ENCODE peak calls at places on chromosomes 12 and 14, in six cellular contexts. X is lower leg skin, S is Peyer's patch, C is GM23338, T is IMR-90, M is AG09309. P is an unnamed sample.

GRCh38 chr12:38282886-38283285 is 33.7 kb upstream of the ALG10B start:
- DNase-seq in C (no peak), X (no peak), S (no peak), M (no peak), T (no peak), P (no peak)

GRCh38 chr12:32662665-32663064 is 16.4 kb upstream of the DNM1L start:
- DNase-seq in T (no peak), S (no peak), C (no peak), M (no peak), X (no peak), P (no peak)

GRCh38 chr12:116861331-116861730 is 19.9 kb downstream of the HRK start:
- DNase-seq in X (no peak), S (no peak), M (peak; percentile 39), C (no peak), T (peak; percentile 90), P (no peak)

GRCh38 chr14:35533357-35534129 is 421 bp upstream of the INSM2 start:
- DNase-seq in X (no peak), C (peak; percentile 92), T (peak; percentile 34), M (no peak), S (peak; percentile 74), P (no peak)

GRCh38 chr14:23186913-23187654 is 3.6 kb upstream of the SLC7A8 start:
- DNase-seq in S (no peak), X (no peak), C (peak; percentile 70), T (peak; percentile 76), M (no peak), P (no peak)

GRCh38 chr12:19191089-19191488 is 61.6 kb downstream of the PLEKHA5 start:
- DNase-seq in X (no peak), S (no peak), M (no peak), T (no peak), C (no peak), P (no peak)

GRCh38 chr14:78335531-78335930 is 165.4 kb downstream of the NRXN3 start:
- DNase-seq in S (no peak), X (no peak), T (no peak), C (no peak), M (no peak), P (no peak)

GRCh38 chr14:80491131-80491530 is 279.8 kb upstream of the DIO2 start:
- DNase-seq in T (peak; percentile 65), C (peak; percentile 47), S (no peak), X (no peak), M (peak; percentile 54), P (no peak)

GRCh38 chr12:81639196-81639595 is 120.0 kb downstream of the PPFIA2 start:
- DNase-seq in X (no peak), M (no peak), C (no peak), T (no peak), S (no peak), P (no peak)

GRCh38 chr12:105425263-105426174 is 95.0 kb downstream of the C12orf75 start:
- DNase-seq in X (no peak), M (no peak), T (no peak), S (no peak), C (no peak), P (no peak)

GRCh38 chr12:105431537-105431936 is 101.0 kb downstream of the C12orf75 start:
- DNase-seq in S (no peak), C (no peak), X (no peak), T (no peak), M (no peak), P (no peak)

GRCh38 chr12:105428793-105429192 is 98.3 kb downstream of the C12orf75 start:
- DNase-seq in S (no peak), X (no peak), C (no peak), T (no peak), M (no peak), P (no peak)

GRCh38 chr12:105426766-105427165 is 96.3 kb downstream of the C12orf75 start:
- DNase-seq in X (no peak), T (no peak), S (no peak), M (no peak), C (no peak), P (no peak)

GRCh38 chr12:105427883-105428282 is 97.4 kb downstream of the C12orf75 start:
- DNase-seq in X (no peak), S (no peak), M (no peak), T (peak; percentile 33), C (no peak), P (no peak)
- TF ChIP-seq CTCF in X (no peak), S (no peak), M (peak; percentile 36), T (no peak), C (peak; percentile 4), P (peak; percentile 30)

GRCh38 chr14:24662753-24663152 is 28.8 kb upstream of the GZMB start:
- DNase-seq in X (no peak), C (peak; percentile 41), M (no peak), T (no peak), S (no peak), P (no peak)

GRCh38 chr14:24659916-24660570 is 26.1 kb upstream of the GZMB start:
- DNase-seq in C (no peak), S (no peak), M (no peak), T (no peak), X (no peak), P (no peak)

GRCh38 chr14:24665440-24665991 is 31.5 kb upstream of the GZMB start:
- DNase-seq in T (no peak), C (no peak), X (no peak), S (no peak), M (no peak), P (peak; percentile 41)

DNA sequence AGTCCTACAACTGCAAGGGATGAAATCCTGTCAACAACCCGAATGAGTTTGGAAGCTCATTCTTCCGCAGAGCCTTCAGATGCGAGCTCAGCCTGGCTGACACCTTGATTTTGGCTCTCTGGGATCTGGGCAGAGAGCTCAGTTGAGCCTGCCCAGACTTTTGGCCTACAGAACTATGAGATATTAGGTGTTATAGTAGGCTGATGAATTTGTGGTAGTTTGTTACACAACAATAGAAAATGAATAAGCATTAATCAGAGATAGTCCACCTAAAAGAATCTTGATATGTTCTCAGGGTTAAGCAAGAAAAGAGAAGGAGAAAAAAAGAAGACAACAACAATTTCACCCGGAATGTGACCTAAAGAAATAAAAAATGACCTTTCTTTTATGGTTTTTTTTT is 30.4 kb upstream of the GZMB start:
- DNase-seq in T (no peak), M (no peak), C (no peak), S (no peak), X (no peak), P (no peak)
- TF ChIP-seq CTCF in T (no peak), M (no peak), C (no peak), S (no peak), X (no peak), P (no peak)

DNA sequence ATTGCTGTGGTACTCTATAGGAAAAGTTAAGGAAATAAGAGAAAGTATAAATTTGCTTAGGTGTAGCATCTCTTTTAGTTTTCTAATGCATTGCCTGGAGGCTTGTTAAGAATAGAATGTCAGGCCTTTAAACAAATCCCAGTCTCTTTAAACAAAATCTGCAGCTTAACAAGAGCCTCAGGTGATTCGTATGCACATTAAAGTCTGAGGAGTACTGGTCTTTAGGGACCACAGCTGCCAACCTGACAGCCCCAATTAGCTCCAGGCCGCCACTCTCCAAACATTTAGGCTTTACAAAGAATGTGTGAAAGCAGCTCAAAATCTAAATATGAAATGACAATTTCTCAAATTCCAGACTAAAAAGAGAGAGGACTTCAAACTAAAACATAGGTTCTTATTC is 35.7 kb downstream of the PAWR start:
- DNase-seq in M (no peak), T (no peak), S (no peak), C (peak; percentile 66), X (no peak), P (no peak)
- TF ChIP-seq CTCF in M (no peak), T (no peak), S (no peak), C (no peak), X (no peak), P (no peak)

DNA sequence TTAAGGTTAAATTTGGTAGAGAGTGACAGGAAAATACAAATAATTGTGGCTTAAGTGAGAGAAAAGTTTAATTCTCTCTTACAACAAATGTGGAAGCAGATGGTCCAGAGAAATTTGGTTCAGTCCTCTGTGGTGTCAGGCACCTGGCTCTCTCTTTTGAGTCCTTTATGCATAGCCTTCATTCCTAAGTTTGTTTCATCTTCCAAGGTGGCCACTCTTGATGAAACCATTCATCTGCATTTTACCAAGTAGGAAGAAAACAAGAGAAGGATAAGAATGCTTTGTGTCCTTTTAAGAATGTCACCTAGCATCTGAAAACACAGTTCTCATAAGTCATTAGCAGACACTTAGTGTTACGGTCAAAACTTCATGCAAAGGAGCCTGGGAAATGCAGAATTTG is 442.5 kb downstream of the CCER1 start:
- DNase-seq in M (no peak), S (no peak), C (peak; percentile 81), X (no peak), T (no peak), P (no peak)
- TF ChIP-seq CTCF in M (no peak), S (no peak), C (no peak), X (no peak), T (no peak), P (no peak)

GRCh38 chr14:81561084-81561775 is 27.6 kb upstream of the SEL1L start:
- DNase-seq in M (no peak), C (peak; percentile 69), X (no peak), S (no peak), T (no peak), P (no peak)

GRCh38 chr14:81562818-81563217 is 29.2 kb upstream of the SEL1L start:
- DNase-seq in X (no peak), M (no peak), S (no peak), T (no peak), C (peak; percentile 14), P (no peak)

GRCh38 chr14:81571437-81571836 is 37.8 kb upstream of the SEL1L start:
- DNase-seq in T (no peak), S (no peak), M (no peak), C (no peak), X (no peak), P (no peak)

DNA sequence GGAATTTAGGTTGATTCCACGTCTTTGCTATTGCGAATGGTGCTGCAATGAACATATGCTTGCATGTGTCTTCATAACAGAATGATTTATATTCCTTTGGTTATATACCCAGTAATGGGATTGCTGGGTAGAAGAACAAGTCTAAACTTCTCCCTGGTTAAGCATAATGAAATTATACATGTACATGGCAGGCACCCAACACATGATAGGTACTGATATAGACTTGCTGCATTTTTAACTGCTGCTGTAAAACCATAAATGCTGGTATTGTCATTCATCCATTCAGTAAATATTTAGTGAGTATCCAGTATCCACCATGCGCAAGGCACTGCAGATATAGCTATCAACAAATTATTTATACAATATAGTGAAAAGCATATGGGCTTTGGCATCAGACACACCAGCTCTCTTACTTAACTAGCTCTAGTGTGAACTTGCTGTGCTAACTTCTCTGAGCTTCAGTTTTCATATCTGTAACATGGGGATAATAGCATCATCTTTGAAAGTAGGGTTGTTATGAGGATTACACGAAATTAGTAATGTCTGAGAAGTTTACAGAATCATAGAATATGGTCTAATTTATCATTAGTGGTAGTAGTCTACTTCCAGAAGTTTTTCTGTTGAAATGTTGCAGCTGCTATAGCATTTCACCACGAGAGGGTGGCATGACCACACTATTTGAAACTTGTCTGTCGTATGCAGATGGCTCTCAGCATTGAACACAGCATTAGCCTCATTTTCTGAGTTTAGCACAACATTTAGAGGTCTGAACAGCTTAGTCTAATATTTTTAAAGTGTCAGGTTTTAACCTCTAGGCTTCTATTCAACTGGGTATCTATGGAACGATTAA is 32.0 kb upstream of the SEL1L start:
- DNase-seq in C (peak; percentile 57), X (no peak), S (no peak), T (no peak), M (no peak), P (no peak)
- TF ChIP-seq CTCF in C (peak; percentile 77), X (no peak), S (peak; percentile 27), T (peak; percentile 39), M (peak; percentile 24), P (no peak)

GRCh38 chr14:63833728-63834127 is 19.1 kb upstream of the SYNE2 start:
- DNase-seq in C (no peak), T (no peak), M (no peak), X (no peak), S (no peak), P (no peak)
- TF ChIP-seq CTCF in C (no peak), T (no peak), M (no peak), X (no peak), S (no peak), P (no peak)